ENCODE peak calls at places on chromosome 9, in six cellular contexts. One of them, this sample, is unnamed. For H3K4me1, the result is how much of the 10 kb centered on the place peaks cover.

GRCh38 chr9:136328011-136328621 is 777 bp downstream of the GPSM1 start:
- DNase-seq in right cardiac atrium: peak
- DNase-seq in astrocyte: no peak
- DNase-seq in CD8-positive, alpha-beta T cell: no peak
- DNase-seq in pancreas: peak
- DNase-seq in neural progenitor cell: no peak
- DNase-seq in this sample: no peak

GRCh38 chr9:32350682-32351081 is 33.8 kb upstream of the ACO1 start:
- DNase-seq in pancreas: no peak
- DNase-seq in neural progenitor cell: no peak
- DNase-seq in right cardiac atrium: no peak
- DNase-seq in astrocyte: peak
- DNase-seq in CD8-positive, alpha-beta T cell: no peak
- DNase-seq in this sample: no peak

GRCh38 chr9:126784401-126784800 is 20.4 kb upstream of the ZBTB43 start:
- DNase-seq in astrocyte: no peak
- DNase-seq in right cardiac atrium: no peak
- DNase-seq in CD8-positive, alpha-beta T cell: no peak
- DNase-seq in pancreas: no peak
- DNase-seq in neural progenitor cell: no peak
- DNase-seq in this sample: no peak

GRCh38 chr9:133089271-133089671 is 27.5 kb downstream of the CEL start:
- DNase-seq in pancreas: peak
- DNase-seq in neural progenitor cell: peak
- DNase-seq in CD8-positive, alpha-beta T cell: no peak
- DNase-seq in astrocyte: no peak
- DNase-seq in right cardiac atrium: no peak
- DNase-seq in this sample: no peak

GRCh38 chr9:36082928-36083327 is 46.2 kb downstream of the RECK start:
- DNase-seq in right cardiac atrium: no peak
- DNase-seq in CD8-positive, alpha-beta T cell: no peak
- DNase-seq in neural progenitor cell: no peak
- DNase-seq in pancreas: no peak
- DNase-seq in astrocyte: no peak
- DNase-seq in this sample: no peak

GRCh38 chr9:37187269-37187668 is 66.9 kb downstream of the ZCCHC7 start:
- DNase-seq in right cardiac atrium: no peak
- DNase-seq in astrocyte: no peak
- DNase-seq in neural progenitor cell: no peak
- DNase-seq in pancreas: no peak
- DNase-seq in CD8-positive, alpha-beta T cell: no peak
- DNase-seq in this sample: no peak

GRCh38 chr9:127763918-127764384 is 14.5 kb downstream of the SH2D3C start:
- DNase-seq in right cardiac atrium: peak
- DNase-seq in astrocyte: no peak
- DNase-seq in neural progenitor cell: peak
- DNase-seq in CD8-positive, alpha-beta T cell: no peak
- DNase-seq in pancreas: no peak
- DNase-seq in this sample: no peak

GRCh38 chr9:119961774-119962408 is 592.7 kb upstream of the BRINP1 start:
- DNase-seq in right cardiac atrium: peak
- DNase-seq in pancreas: peak
- DNase-seq in CD8-positive, alpha-beta T cell: no peak
- DNase-seq in neural progenitor cell: peak
- DNase-seq in astrocyte: no peak
- DNase-seq in this sample: peak

GRCh38 chr9:13282998-13283397 is 3.5 kb upstream of the MPDZ start:
- DNase-seq in CD8-positive, alpha-beta T cell: no peak
- DNase-seq in pancreas: no peak
- DNase-seq in right cardiac atrium: no peak
- DNase-seq in neural progenitor cell: peak
- DNase-seq in astrocyte: peak
- DNase-seq in this sample: no peak

GRCh38 chr9:73806876-73807275 is 655.2 kb downstream of the ANXA1 start:
- DNase-seq in right cardiac atrium: no peak
- DNase-seq in neural progenitor cell: no peak
- DNase-seq in pancreas: no peak
- DNase-seq in astrocyte: no peak
- DNase-seq in CD8-positive, alpha-beta T cell: no peak
- DNase-seq in this sample: no peak

GRCh38 chr9:109507421-109507838 is 9.3 kb upstream of the PTPN3 start:
- DNase-seq in astrocyte: peak
- DNase-seq in pancreas: no peak
- DNase-seq in CD8-positive, alpha-beta T cell: no peak
- DNase-seq in right cardiac atrium: no peak
- DNase-seq in neural progenitor cell: no peak
- DNase-seq in this sample: no peak

GRCh38 chr9:127788337-127789011 is 2.6 kb downstream of the CDK9 start:
- DNase-seq in astrocyte: no peak
- DNase-seq in pancreas: peak
- DNase-seq in neural progenitor cell: no peak
- DNase-seq in CD8-positive, alpha-beta T cell: no peak
- DNase-seq in right cardiac atrium: no peak
- DNase-seq in this sample: no peak

GRCh38 chr9:131411719-131412681 is 18.1 kb downstream of the PRRC2B start:
- DNase-seq in astrocyte: no peak
- DNase-seq in CD8-positive, alpha-beta T cell: no peak
- DNase-seq in right cardiac atrium: no peak
- DNase-seq in neural progenitor cell: no peak
- DNase-seq in pancreas: no peak
- DNase-seq in this sample: no peak

GRCh38 chr9:131567910-131568309 is 22.6 kb downstream of the PRRT1B start:
- DNase-seq in CD8-positive, alpha-beta T cell: no peak
- DNase-seq in neural progenitor cell: no peak
- DNase-seq in pancreas: no peak
- DNase-seq in right cardiac atrium: no peak
- DNase-seq in astrocyte: no peak
- DNase-seq in this sample: no peak

GRCh38 chr9:72899734-72900477 is 52.9 kb downstream of the ALDH1A1 start:
- DNase-seq in astrocyte: no peak
- DNase-seq in neural progenitor cell: no peak
- DNase-seq in right cardiac atrium: no peak
- DNase-seq in CD8-positive, alpha-beta T cell: no peak
- DNase-seq in pancreas: no peak
- DNase-seq in this sample: no peak

GRCh38 chr9:16267336-16268036 is 603.0 kb downstream of the BNC2 start:
- DNase-seq in pancreas: no peak
- DNase-seq in CD8-positive, alpha-beta T cell: no peak
- DNase-seq in neural progenitor cell: no peak
- DNase-seq in astrocyte: peak
- DNase-seq in right cardiac atrium: no peak
- DNase-seq in this sample: no peak

GRCh38 chr9:109166771-109167601 is at the start of gene FRRS1L:
- DNase-seq in right cardiac atrium: no peak
- DNase-seq in CD8-positive, alpha-beta T cell: no peak
- DNase-seq in astrocyte: no peak
- DNase-seq in pancreas: no peak
- DNase-seq in neural progenitor cell: peak
- DNase-seq in this sample: no peak

GRCh38 chr9:91802391-91802790 is 147.6 kb downstream of the ROR2 start:
- DNase-seq in neural progenitor cell: no peak
- DNase-seq in pancreas: no peak
- DNase-seq in right cardiac atrium: no peak
- DNase-seq in astrocyte: no peak
- DNase-seq in CD8-positive, alpha-beta T cell: no peak
- DNase-seq in this sample: no peak

GRCh38 chr9:112819635-112820496 is 69.3 kb downstream of the SNX30 start:
- DNase-seq in pancreas: peak
- DNase-seq in right cardiac atrium: peak
- DNase-seq in CD8-positive, alpha-beta T cell: no peak
- DNase-seq in neural progenitor cell: peak
- DNase-seq in astrocyte: peak
- DNase-seq in this sample: peak

GRCh38 chr9:76687861-76688374 is 76.3 kb upstream of the PCA3 start:
- DNase-seq in pancreas: no peak
- DNase-seq in CD8-positive, alpha-beta T cell: no peak
- DNase-seq in neural progenitor cell: no peak
- DNase-seq in right cardiac atrium: no peak
- DNase-seq in astrocyte: peak
- DNase-seq in this sample: no peak

GRCh38 chr9:82466616-82467251 is 478.2 kb downstream of the SPATA31D1 start:
- DNase-seq in neural progenitor cell: peak
- DNase-seq in astrocyte: no peak
- DNase-seq in CD8-positive, alpha-beta T cell: no peak
- DNase-seq in right cardiac atrium: peak
- DNase-seq in pancreas: no peak
- DNase-seq in this sample: peak

GRCh38 chr9:69671291-69671903 is 774 bp downstream of the APBA1 start:
- DNase-seq in right cardiac atrium: peak
- DNase-seq in pancreas: no peak
- DNase-seq in astrocyte: no peak
- DNase-seq in neural progenitor cell: no peak
- DNase-seq in CD8-positive, alpha-beta T cell: no peak
- DNase-seq in this sample: no peak

GRCh38 chr9:385818-386398 is 171.2 kb downstream of the DOCK8 start:
- DNase-seq in astrocyte: peak
- DNase-seq in pancreas: peak
- DNase-seq in right cardiac atrium: no peak
- DNase-seq in neural progenitor cell: peak
- DNase-seq in CD8-positive, alpha-beta T cell: no peak
- DNase-seq in this sample: peak

GRCh38 chr9:89437772-89438171 is 60.1 kb downstream of the SEMA4D start:
- DNase-seq in neural progenitor cell: no peak
- DNase-seq in pancreas: no peak
- DNase-seq in CD8-positive, alpha-beta T cell: no peak
- DNase-seq in astrocyte: no peak
- DNase-seq in right cardiac atrium: peak
- DNase-seq in this sample: no peak
- H3K27ac ChIP-seq in neural progenitor cell: no peak
- H3K27ac ChIP-seq in pancreas: no peak
- H3K27ac ChIP-seq in CD8-positive, alpha-beta T cell: peak
- H3K27ac ChIP-seq in astrocyte: no peak
- H3K27ac ChIP-seq in right cardiac atrium: no peak
- H3K27ac ChIP-seq in this sample: no peak

GRCh38 chr9:134643306-134643705 is 1.7 kb downstream of the COL5A1 start:
- DNase-seq in pancreas: no peak
- DNase-seq in right cardiac atrium: peak
- DNase-seq in CD8-positive, alpha-beta T cell: no peak
- DNase-seq in astrocyte: no peak
- DNase-seq in neural progenitor cell: peak
- DNase-seq in this sample: no peak
- H3K4me1 ChIP-seq in pancreas: under half
- H3K4me1 ChIP-seq in right cardiac atrium: under half
- H3K4me1 ChIP-seq in CD8-positive, alpha-beta T cell: under half
- H3K4me1 ChIP-seq in astrocyte: under half
- H3K4me1 ChIP-seq in neural progenitor cell: under half
- H3K4me1 ChIP-seq in this sample: under half

DNA sequence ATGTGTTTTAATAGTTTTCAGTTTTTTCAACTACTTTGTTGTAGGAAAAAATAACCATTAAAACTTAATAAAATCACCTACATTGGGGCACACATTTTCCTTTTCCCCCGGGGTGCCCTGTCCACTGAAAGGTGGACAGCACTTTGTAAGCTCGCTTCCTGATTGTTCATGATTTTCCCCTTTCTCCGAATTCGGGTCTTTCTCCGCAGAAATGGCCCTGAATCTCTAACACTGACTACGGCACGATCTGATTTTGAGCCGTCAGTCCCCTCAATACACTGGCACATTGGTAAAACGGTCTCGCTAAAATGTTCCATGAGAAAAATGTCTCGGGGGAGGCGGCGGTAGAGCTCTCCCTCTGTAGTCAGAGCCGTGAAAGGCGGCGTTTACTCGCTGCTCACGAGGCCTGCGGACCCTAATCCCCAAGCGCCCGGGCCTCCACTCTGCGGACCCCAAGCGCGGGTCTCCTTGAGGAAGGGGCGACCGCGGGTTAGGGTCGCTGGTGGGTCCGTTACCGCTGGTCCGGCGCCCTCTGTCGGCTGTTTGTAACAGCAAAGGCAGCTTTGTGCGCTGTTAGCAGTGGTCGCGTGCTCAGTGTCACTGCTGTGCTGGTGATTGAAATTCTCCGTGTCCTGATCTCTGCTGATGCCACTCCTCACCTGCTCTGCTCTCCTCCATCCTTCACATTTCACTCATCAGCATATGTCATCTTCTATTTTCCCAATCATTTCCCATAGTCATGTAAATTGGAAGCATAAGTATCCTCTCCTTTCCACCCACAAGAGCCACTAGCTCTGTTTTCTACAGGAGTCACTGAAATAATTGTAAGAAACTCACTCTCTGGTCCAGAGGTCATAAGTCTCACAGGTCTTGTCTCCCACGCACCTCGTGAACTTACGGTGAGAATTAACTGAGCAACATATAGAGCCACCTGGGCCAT is 10.8 kb upstream of the IFNA2 start:
- DNase-seq in right cardiac atrium: peak
- DNase-seq in CD8-positive, alpha-beta T cell: peak
- DNase-seq in neural progenitor cell: peak
- DNase-seq in pancreas: no peak
- DNase-seq in astrocyte: no peak
- DNase-seq in this sample: peak
- H3K27ac ChIP-seq in right cardiac atrium: no peak
- H3K27ac ChIP-seq in CD8-positive, alpha-beta T cell: no peak
- H3K27ac ChIP-seq in neural progenitor cell: no peak
- H3K27ac ChIP-seq in pancreas: no peak
- H3K27ac ChIP-seq in astrocyte: no peak
- H3K27ac ChIP-seq in this sample: no peak

GRCh38 chr9:130147910-130148309 is 24.3 kb upstream of the NCS1 start:
- DNase-seq in right cardiac atrium: no peak
- DNase-seq in astrocyte: no peak
- DNase-seq in neural progenitor cell: no peak
- DNase-seq in pancreas: no peak
- DNase-seq in CD8-positive, alpha-beta T cell: no peak
- DNase-seq in this sample: no peak

GRCh38 chr9:130149031-130149430 is 23.2 kb upstream of the NCS1 start:
- DNase-seq in CD8-positive, alpha-beta T cell: no peak
- DNase-seq in pancreas: no peak
- DNase-seq in astrocyte: no peak
- DNase-seq in right cardiac atrium: no peak
- DNase-seq in neural progenitor cell: no peak
- DNase-seq in this sample: no peak

GRCh38 chr9:130149654-130150286 is 22.4 kb upstream of the NCS1 start:
- DNase-seq in pancreas: no peak
- DNase-seq in astrocyte: no peak
- DNase-seq in right cardiac atrium: no peak
- DNase-seq in CD8-positive, alpha-beta T cell: no peak
- DNase-seq in neural progenitor cell: no peak
- DNase-seq in this sample: no peak

GRCh38 chr9:130147215-130147614 is 25.0 kb upstream of the NCS1 start:
- DNase-seq in astrocyte: no peak
- DNase-seq in pancreas: no peak
- DNase-seq in right cardiac atrium: no peak
- DNase-seq in neural progenitor cell: no peak
- DNase-seq in CD8-positive, alpha-beta T cell: no peak
- DNase-seq in this sample: no peak

DNA sequence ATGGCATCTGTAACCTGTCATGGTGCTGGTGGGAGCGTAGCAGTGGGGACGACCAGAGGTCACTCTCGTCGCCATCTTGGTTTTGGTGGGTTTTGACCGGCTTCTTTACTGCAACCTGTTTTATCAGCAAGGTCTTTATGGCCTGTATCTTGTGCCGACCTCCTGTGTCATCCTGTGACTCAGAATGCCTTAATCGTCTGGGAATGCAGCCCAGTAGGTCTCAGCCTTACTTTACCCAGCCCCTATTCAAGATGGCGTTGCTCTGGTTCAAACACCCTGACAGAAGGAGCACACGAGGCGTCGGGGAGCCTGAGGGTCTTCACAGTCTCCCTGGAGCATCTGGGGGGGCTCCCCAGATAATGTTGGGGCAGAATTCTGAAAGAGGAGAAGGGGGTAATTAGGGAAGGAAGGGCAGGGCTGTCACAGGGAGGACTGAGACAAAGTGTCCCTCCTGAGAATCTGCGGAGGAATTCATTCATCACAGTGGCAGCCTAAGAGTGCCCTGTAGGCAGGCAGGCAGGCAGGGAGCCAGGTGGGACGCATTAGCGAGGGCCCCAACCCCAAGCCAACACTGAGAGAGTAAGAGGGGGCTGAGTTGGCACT is 21.3 kb upstream of the NCS1 start:
- DNase-seq in astrocyte: peak
- DNase-seq in right cardiac atrium: no peak
- DNase-seq in neural progenitor cell: no peak
- DNase-seq in CD8-positive, alpha-beta T cell: no peak
- DNase-seq in pancreas: no peak
- DNase-seq in this sample: no peak
- H3K4me1 ChIP-seq in astrocyte: under half
- H3K4me1 ChIP-seq in right cardiac atrium: under half
- H3K4me1 ChIP-seq in neural progenitor cell: under half
- H3K4me1 ChIP-seq in CD8-positive, alpha-beta T cell: under half
- H3K4me1 ChIP-seq in pancreas: under half
- H3K4me1 ChIP-seq in this sample: under half